ENCODE peak calls at places on chromosome 22, in six cellular contexts. P, U, H, L, A and Q are unnamed samples.

GRCh38 chr22:17977371-17977770 is 47.0 kb downstream of the MICAL3 start:
- DNase-seq in L (no peak), A (no peak), H (no peak), U (no peak), P (no peak), Q (no peak)

GRCh38 chr22:23305321-23305910 is 125.1 kb downstream of the BCR start:
- DNase-seq in A (peak; percentile 33), U (peak; percentile 46), P (no peak), H (no peak), L (no peak), Q (peak; percentile 50)

GRCh38 chr22:37818397-37819099 is 4.6 kb upstream of the GALR3 start:
- DNase-seq in A (peak; percentile 70), U (no peak), P (no peak), L (peak; percentile 83), H (peak; percentile 42), Q (peak; percentile 71)

GRCh38 chr22:22916215-22916951 is 28.8 kb downstream of the IGLL5 start:
- DNase-seq in P (no peak), L (no peak), H (no peak), A (no peak), U (no peak), Q (no peak)

GRCh38 chr22:44940121-44940520 is 69.7 kb downstream of the PHF21B start:
- DNase-seq in U (no peak), H (no peak), L (no peak), A (no peak), P (no peak), Q (no peak)

GRCh38 chr22:23066200-23067022 is 3.9 kb upstream of the GNAZ start:
- DNase-seq in P (no peak), A (no peak), L (peak; percentile 28), U (no peak), H (no peak), Q (no peak)

GRCh38 chr22:42820075-42820763 is 36.9 kb downstream of the ARFGAP3 start:
- DNase-seq in L (no peak), U (no peak), A (peak; percentile 27), P (no peak), H (no peak), Q (no peak)

GRCh38 chr22:43289976-43290663 is 53.1 kb downstream of the SCUBE1 start:
- DNase-seq in P (no peak), A (no peak), U (peak; percentile 45), H (no peak), L (peak; percentile 82), Q (peak; percentile 73)

GRCh38 chr22:37406836-37407235 is 20.4 kb downstream of the ELFN2 start:
- DNase-seq in H (no peak), P (no peak), U (no peak), A (no peak), L (no peak), Q (no peak)

GRCh38 chr22:40620464-40621046 is 16.0 kb downstream of the MRTFA start:
- DNase-seq in U (no peak), H (no peak), P (no peak), L (no peak), A (no peak), Q (no peak)

GRCh38 chr22:25475554-25476022 is 88.9 kb upstream of the GRK3 start:
- DNase-seq in L (peak; percentile 72), A (no peak), U (no peak), P (no peak), H (no peak), Q (no peak)

GRCh38 chr22:28454431-28455064 is 225.1 kb downstream of the TTC28 start:
- DNase-seq in U (no peak), P (no peak), A (no peak), H (no peak), L (no peak), Q (no peak)

GRCh38 chr22:31248965-31249940 is 37.2 kb downstream of the LIMK2 start:
- DNase-seq in P (no peak), H (no peak), L (peak; percentile 33), A (no peak), U (no peak), Q (peak; percentile 43)
- H3K9me3 ChIP-seq in P (no peaks in the 10 kb centered on the region), H (no peaks in the 10 kb centered on the region), L (no peaks in the 10 kb centered on the region), A (no peaks in the 10 kb centered on the region), U (no peaks in the 10 kb centered on the region), Q (no peaks in the 10 kb centered on the region)

DNA sequence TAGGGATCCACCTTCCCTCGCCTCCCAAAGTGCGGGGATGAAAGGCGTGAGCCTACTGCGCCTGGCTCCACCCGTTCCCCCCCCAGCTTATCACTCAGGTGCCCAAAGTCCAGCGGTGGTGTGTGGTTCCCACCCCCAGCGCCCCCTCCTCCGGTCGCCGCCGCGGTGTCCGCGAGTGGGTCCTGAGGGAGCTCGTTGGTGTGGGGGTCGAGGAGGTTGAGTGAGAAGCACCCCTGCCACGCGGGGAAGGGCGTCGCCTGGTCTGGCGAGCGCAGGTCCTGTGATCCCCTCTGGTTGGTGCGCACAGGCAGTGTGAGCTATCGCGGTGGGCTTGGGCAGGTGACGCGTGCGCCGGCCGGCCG is 3900.6 kb upstream of the OR11H1 start:
- DNase-seq in A (no peak), P (no peak), H (no peak), L (no peak), U (no peak), Q (no peak)
- H3K9me3 ChIP-seq in A (peaks cover 14% of the 10 kb centered on the region), P (peaks cover 28% of the 10 kb centered on the region), H (peaks cover 6% of the 10 kb centered on the region), L (peaks cover 20% of the 10 kb centered on the region), U (peaks cover 3% of the 10 kb centered on the region), Q (no peaks in the 10 kb centered on the region)

DNA sequence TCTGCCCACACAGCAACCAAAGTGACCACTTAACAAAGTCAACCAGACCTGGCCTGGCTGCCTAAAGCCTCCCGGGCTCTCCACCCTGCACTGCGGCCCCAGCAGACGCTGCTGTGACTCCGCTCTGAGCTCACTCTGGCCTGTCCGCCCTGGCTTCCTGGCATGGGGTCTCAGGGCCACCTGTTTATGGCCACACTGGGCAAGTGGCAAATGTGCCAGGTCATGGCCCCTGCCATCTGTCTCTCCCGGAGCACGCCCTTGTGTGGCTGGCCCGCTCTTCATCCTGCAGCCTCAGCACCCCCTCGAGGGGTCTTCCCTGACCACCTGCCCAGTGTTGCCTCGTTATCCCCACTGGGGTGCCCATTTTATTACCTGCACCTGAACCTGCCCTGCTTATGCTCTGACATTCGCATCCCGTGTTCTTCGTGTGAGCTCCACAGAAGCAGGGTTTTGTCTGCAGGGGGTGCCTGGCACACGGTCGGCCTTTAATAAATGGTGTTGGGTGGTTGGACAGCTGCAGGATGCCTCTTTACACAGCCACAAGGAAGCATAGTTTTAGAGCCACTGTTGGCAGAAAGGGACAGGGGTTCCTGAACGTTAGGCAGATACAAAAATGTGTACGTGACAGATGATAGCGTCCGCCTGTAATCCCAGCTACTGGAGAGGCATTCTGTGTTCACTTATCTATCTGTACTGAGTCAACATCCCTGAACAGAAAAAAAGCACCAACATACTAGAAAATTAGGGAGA is 785.6 kb downstream of the TBC1D22A start:
- DNase-seq in L (no peak), U (no peak), P (no peak), A (no peak), H (no peak), Q (no peak)
- H3K9me3 ChIP-seq in L (no peaks in the 10 kb centered on the region), U (no peaks in the 10 kb centered on the region), P (peaks cover 38% of the 10 kb centered on the region), A (no peaks in the 10 kb centered on the region), H (no peaks in the 10 kb centered on the region), Q (no peaks in the 10 kb centered on the region)

GRCh38 chr22:47257566-47257965 is 495.1 kb downstream of the TBC1D22A start:
- DNase-seq in A (no peak), H (no peak), U (no peak), L (no peak), P (no peak), Q (no peak)
- H3K9me3 ChIP-seq in A (no peaks in the 10 kb centered on the region), H (no peaks in the 10 kb centered on the region), U (no peaks in the 10 kb centered on the region), L (no peaks in the 10 kb centered on the region), P (peaks cover 23% of the 10 kb centered on the region), Q (no peaks in the 10 kb centered on the region)

DNA sequence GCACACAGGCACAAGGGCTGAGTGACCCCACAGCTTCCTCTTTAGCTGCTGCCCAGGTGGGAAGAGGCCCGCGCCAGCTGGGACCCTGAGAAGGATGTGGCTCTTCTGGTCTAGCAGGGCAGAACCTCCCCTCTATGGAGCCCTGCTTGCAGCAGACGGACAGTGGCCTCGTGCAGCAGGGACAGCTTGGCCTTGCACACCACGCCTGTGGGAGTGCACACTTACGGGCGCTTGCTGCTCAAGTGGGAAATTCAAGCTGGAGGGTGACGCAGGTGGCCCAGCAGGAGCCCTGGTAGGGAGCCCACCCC is 971.4 kb downstream of the BRD1 start:
- DNase-seq in H (no peak), P (no peak), L (no peak), U (no peak), A (no peak), Q (no peak)
- H3K9me3 ChIP-seq in H (no peaks in the 10 kb centered on the region), P (peaks cover 37% of the 10 kb centered on the region), L (no peaks in the 10 kb centered on the region), U (no peaks in the 10 kb centered on the region), A (no peaks in the 10 kb centered on the region), Q (no peaks in the 10 kb centered on the region)

GRCh38 chr22:49638788-49639187 is 188.9 kb downstream of the BRD1 start:
- DNase-seq in U (no peak), H (no peak), L (no peak), A (peak; percentile 82), P (no peak), Q (no peak)
- H3K9me3 ChIP-seq in U (no peaks in the 10 kb centered on the region), H (no peaks in the 10 kb centered on the region), L (no peaks in the 10 kb centered on the region), A (no peaks in the 10 kb centered on the region), P (peaks cover 34% of the 10 kb centered on the region), Q (no peaks in the 10 kb centered on the region)

DNA sequence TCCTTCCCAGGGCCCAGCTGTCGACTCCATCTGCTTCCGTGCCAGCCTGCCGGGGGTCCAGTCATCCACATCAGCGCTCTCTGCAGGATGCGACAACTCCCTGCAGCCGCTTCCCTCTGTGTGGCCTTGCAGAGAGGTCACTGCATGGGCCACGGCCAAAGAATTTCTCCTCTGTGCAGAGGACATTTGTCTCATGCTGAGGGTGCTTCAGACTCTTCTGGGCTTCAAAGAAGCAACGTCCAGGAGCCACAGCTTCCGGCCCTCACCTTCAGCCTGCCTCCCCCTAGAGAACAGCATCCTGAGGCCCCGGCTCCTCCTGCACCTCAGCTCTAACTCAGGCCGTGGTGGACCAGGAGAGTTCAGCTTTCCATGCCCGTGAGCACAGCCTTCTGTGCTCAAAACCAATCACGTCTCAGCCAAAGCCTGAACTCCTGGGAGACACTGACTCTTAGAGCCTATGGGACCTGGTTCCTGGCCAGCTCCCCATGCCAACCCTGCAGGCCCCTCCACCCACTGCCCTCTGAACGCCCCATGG is 258.9 kb downstream of the BRD1 start:
- DNase-seq in H (no peak), A (peak; percentile 8), L (peak; percentile 59), P (no peak), U (no peak), Q (no peak)
- H3K9me3 ChIP-seq in H (no peaks in the 10 kb centered on the region), A (no peaks in the 10 kb centered on the region), L (no peaks in the 10 kb centered on the region), P (peaks cover 39% of the 10 kb centered on the region), U (no peaks in the 10 kb centered on the region), Q (no peaks in the 10 kb centered on the region)

GRCh38 chr22:35712672-35713071 is 5.0 kb upstream of the APOL5 start:
- DNase-seq in A (no peak), P (no peak), U (no peak), H (no peak), L (no peak), Q (no peak)

GRCh38 chr22:35711336-35711735 is 6.3 kb upstream of the APOL5 start:
- DNase-seq in A (no peak), U (no peak), L (no peak), H (no peak), P (no peak), Q (no peak)

GRCh38 chr22:35705141-35705540 is 12.5 kb upstream of the APOL5 start:
- DNase-seq in H (no peak), P (no peak), U (peak; percentile 73), L (no peak), A (no peak), Q (no peak)

GRCh38 chr22:35708917-35709316 is 8.8 kb upstream of the APOL5 start:
- DNase-seq in L (no peak), A (no peak), U (no peak), P (no peak), H (no peak), Q (no peak)

GRCh38 chr22:35708453-35708852 is 9.2 kb upstream of the APOL5 start:
- DNase-seq in P (no peak), U (no peak), A (no peak), L (no peak), H (no peak), Q (no peak)
- H3K9me3 ChIP-seq in P (no peaks in the 10 kb centered on the region), U (peaks cover 4% of the 10 kb centered on the region), A (no peaks in the 10 kb centered on the region), L (no peaks in the 10 kb centered on the region), H (no peaks in the 10 kb centered on the region), Q (no peaks in the 10 kb centered on the region)

GRCh38 chr22:30010789-30011405 is 69.4 kb upstream of the HORMAD2 start:
- DNase-seq in L (no peak), U (no peak), A (no peak), P (no peak), H (no peak), Q (no peak)
- H3K9me3 ChIP-seq in L (no peaks in the 10 kb centered on the region), U (no peaks in the 10 kb centered on the region), A (no peaks in the 10 kb centered on the region), P (no peaks in the 10 kb centered on the region), H (no peaks in the 10 kb centered on the region), Q (no peaks in the 10 kb centered on the region)